ENCODE peak calls at places on chromosomes 1 and 21, in seven cellular contexts. D is fibroblast of lung, L is cardiac muscle cell, N is IMR-90, Q is stomach, Y is prostate gland, U is left lung. T is an unnamed sample.

GRCh38 chr1:155940531-155940992 is 876 bp upstream of the RXFP4 start:
- DNase-seq in Y (no peak), L (peak; percentile 70), Q (peak; percentile 60), N (peak; percentile 55), D (peak; percentile 45), U (no peak), T (peak; percentile 69)

GRCh38 chr1:39735731-39736130 is 3.0 kb upstream of the PPIE start:
- DNase-seq in N (no peak), U (no peak), Q (no peak), D (no peak), Y (no peak), L (no peak), T (no peak)

GRCh38 chr21:32411366-32412161 is 942 bp upstream of the EVA1C start:
- DNase-seq in D (peak; percentile 68), L (peak; percentile 90), Q (peak; percentile 97), U (peak; percentile 84), N (peak; percentile 38), Y (peak; percentile 93), T (peak; percentile 52)

GRCh38 chr1:19654886-19655717 is 9.6 kb upstream of the HTR6 start:
- DNase-seq in L (no peak), N (no peak), Y (no peak), D (no peak), Q (no peak), U (no peak), T (no peak)

GRCh38 chr1:38860464-38860816 is 868 bp upstream of the RRAGC start:
- DNase-seq in U (no peak), D (no peak), L (peak; percentile 11), Q (no peak), N (peak; percentile 4), Y (no peak), T (no peak)

GRCh38 chr1:111938536-111938935 is 50.9 kb downstream of the KCND3 start:
- DNase-seq in U (no peak), Q (no peak), D (no peak), N (no peak), L (no peak), Y (no peak), T (no peak)

GRCh38 chr1:3530931-3531818 is 76.7 kb downstream of the ARHGEF16 start:
- DNase-seq in L (peak; percentile 70), N (peak; percentile 19), D (peak; percentile 63), Q (peak; percentile 85), Y (peak; percentile 91), U (peak; percentile 79), T (peak; percentile 81)

GRCh38 chr1:217373761-217374701 is 256.9 kb downstream of the GPATCH2 start:
- DNase-seq in L (no peak), Y (no peak), N (no peak), D (no peak), Q (no peak), U (no peak), T (no peak)

GRCh38 chr21:29654203-29654602 is 285.6 kb downstream of the GRIK1 start:
- DNase-seq in Y (no peak), D (no peak), Q (no peak), U (no peak), L (no peak), N (no peak), T (no peak)

GRCh38 chr1:236837897-236838296 is 42.8 kb downstream of the MTR start:
- DNase-seq in Y (no peak), U (no peak), D (no peak), Q (no peak), L (no peak), N (no peak), T (no peak)

GRCh38 chr1:1332031-1332755 is 1.1 kb downstream of the TAS1R3 start:
- DNase-seq in Y (no peak), L (no peak), Q (no peak), N (no peak), D (no peak), U (no peak), T (no peak)
- H3K4me1 ChIP-seq in Y (peaks cover 4% of the 10 kb centered on the region), L (no peaks in the 10 kb centered on the region), Q (peaks cover 41% of the 10 kb centered on the region), N (no peaks in the 10 kb centered on the region), D (no peaks in the 10 kb centered on the region), U (peaks cover 9% of the 10 kb centered on the region), T (peaks cover 17% of the 10 kb centered on the region)

GRCh38 chr21:17083084-17083483 is 429.8 kb upstream of the CXADR start:
- DNase-seq in L (no peak), D (no peak), U (no peak), N (no peak), Y (no peak), Q (no peak), T (no peak)
- H3K27ac ChIP-seq in L (no peak overlapping the region), D (no peak overlapping the region), U (no peak overlapping the region), N (no peak overlapping the region), Y (no peak overlapping the region), Q (no peak overlapping the region), T (no peak overlapping the region)

GRCh38 chr21:41598561-41599511 is 90.9 kb upstream of the TMPRSS2 start:
- DNase-seq in Q (peak; percentile 87), L (peak; percentile 16), U (peak; percentile 78), D (no peak), Y (no peak), N (no peak), T (no peak)
- H3K4me1 ChIP-seq in Q (peaks cover 29% of the 10 kb centered on the region), L (no peaks in the 10 kb centered on the region), U (no peaks in the 10 kb centered on the region), D (no peaks in the 10 kb centered on the region), Y (peaks cover 11% of the 10 kb centered on the region), N (no peaks in the 10 kb centered on the region), T (peaks cover 10% of the 10 kb centered on the region)

DNA sequence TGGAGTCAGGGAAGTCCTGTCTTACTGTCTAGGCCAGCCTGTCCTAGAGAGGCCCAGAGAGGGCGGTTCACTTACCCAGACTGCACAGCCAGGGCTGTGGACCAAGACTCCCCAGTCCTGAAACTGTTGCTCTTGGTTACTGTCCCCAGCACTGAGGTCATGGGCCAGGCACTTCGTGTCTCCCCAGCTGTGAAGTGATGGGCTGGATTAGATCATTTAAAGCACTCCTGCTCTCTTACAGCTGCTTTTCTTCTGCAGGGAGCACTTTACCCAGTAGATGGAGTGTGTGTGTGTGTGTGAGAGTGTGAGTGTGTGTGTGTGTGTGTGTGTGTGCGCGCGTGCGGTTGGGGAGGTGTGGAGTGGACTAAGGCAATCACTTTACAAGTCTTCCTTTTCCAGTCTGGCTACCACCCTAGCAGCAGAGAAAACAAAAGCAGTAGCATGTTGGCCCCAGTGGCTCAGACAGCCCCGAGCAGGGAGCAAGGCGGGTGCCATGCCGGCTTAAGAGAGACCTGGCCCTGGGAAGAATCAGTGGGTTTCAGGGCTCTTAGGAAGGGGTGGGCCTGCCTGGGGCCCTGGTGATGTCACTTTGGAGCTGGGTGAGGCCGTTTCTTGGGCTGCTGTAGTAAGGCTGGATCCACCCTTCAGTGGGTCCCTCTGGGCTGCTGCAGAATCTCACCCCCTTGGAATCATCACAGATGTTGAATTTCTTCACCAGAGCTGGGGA is 2.4 kb downstream of the SPSB1 start:
- DNase-seq in N (peak; percentile 76), Y (no peak), D (peak; percentile 77), U (no peak), L (peak; percentile 69), Q (no peak), T (peak; percentile 20)
- H3K27ac ChIP-seq in N (peak overlapping the region; percentile 11), Y (peak overlapping the region; percentile 27), D (peak overlapping the region; percentile 94), U (peak overlapping the region; percentile 83), L (no peak overlapping the region), Q (peak overlapping the region; percentile 98), T (peak overlapping the region; percentile 60)

DNA sequence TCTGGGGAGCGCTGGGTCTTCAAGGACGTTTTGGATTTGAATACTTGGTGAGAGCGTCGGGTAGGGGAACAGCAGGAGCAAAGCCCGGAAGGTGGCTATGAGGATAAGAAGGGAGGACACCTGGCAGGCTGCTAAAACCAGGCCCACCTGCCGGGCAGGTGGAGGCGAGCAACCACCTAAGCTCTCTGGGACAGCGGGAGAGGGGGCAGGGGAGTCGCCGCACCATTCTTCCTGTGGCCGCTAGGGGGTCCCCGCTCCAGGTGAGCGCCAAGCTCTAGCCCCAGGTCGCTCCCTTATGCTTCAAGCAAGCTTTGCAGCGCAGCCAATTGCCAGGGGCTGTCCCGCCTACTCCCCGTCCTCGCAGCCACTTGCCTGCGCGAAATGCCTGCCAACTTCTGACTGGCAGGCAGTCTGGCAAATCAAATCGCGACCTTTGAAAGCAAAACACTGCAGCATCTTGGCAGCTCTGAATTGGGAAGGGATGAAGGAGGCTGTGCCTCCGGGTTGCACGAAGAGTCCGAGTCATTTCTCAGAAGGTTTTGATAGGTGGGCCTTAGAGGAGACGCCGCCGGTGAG is at the start of gene NIPAL3:
- DNase-seq in Q (peak; percentile 99), L (peak; percentile 99), U (peak; percentile 98), Y (peak; percentile 98), N (peak; percentile 99), D (peak; percentile 100), T (peak; percentile 98)
- H3K4me1 ChIP-seq in Q (peaks cover 56% of the 10 kb centered on the region), L (peaks cover 4% of the 10 kb centered on the region), U (peaks cover 66% of the 10 kb centered on the region), Y (no peaks in the 10 kb centered on the region), N (peaks cover 18% of the 10 kb centered on the region), D (peaks cover 19% of the 10 kb centered on the region), T (peaks cover 41% of the 10 kb centered on the region)

GRCh38 chr1:56520202-56520601 is 59.2 kb downstream of the PLPP3 start:
- DNase-seq in D (no peak), U (no peak), N (no peak), Y (no peak), L (no peak), Q (no peak), T (no peak)

GRCh38 chr1:56517404-56518130 is 61.8 kb downstream of the PLPP3 start:
- DNase-seq in D (no peak), U (no peak), L (no peak), Q (no peak), N (no peak), Y (no peak), T (peak; percentile 23)

GRCh38 chr1:56513095-56513494 is 66.3 kb downstream of the PLPP3 start:
- DNase-seq in Q (no peak), U (no peak), L (peak; percentile 38), D (no peak), Y (no peak), N (no peak), T (no peak)

GRCh38 chr1:56516539-56517252 is 62.7 kb downstream of the PLPP3 start:
- DNase-seq in U (no peak), L (peak; percentile 43), Q (peak; percentile 37), Y (peak; percentile 81), D (peak; percentile 78), N (peak; percentile 65), T (peak; percentile 96)

GRCh38 chr1:56515898-56516538 is 63.3 kb downstream of the PLPP3 start:
- DNase-seq in Q (no peak), D (no peak), U (no peak), Y (no peak), N (no peak), L (no peak), T (no peak)
- H3K27ac ChIP-seq in Q (peak overlapping the region; percentile 82), D (no peak overlapping the region), U (peak overlapping the region; percentile 84), Y (no peak overlapping the region), N (no peak overlapping the region), L (peak overlapping the region; percentile 58), T (peak overlapping the region; percentile 99)

GRCh38 chr1:169690489-169690888 is 20.9 kb downstream of the SELL start:
- DNase-seq in Y (no peak), L (no peak), U (no peak), D (no peak), Q (no peak), N (no peak), T (no peak)
- H3K4me1 ChIP-seq in Y (no peaks in the 10 kb centered on the region), L (no peaks in the 10 kb centered on the region), U (peaks cover 37% of the 10 kb centered on the region), D (no peaks in the 10 kb centered on the region), Q (no peaks in the 10 kb centered on the region), N (no peaks in the 10 kb centered on the region), T (no peaks in the 10 kb centered on the region)

T was measured in PC-9.